ENCODE peak calls at places on chromosomes 11 and 22, in ten cellular contexts. C is naive B cell, G is EH, R is endothelial cell, N is PC-9, L is ureter, D is epithelial cell of esophagus, J is neural progenitor cell, P is ELF-1, A is astrocyte of the cerebellum. E is an unnamed sample.

GRCh38 chr11:2187267-2187707 is 15.7 kb upstream of the TH start:
- DNase-seq in G (no peak), P (no peak), A (no peak), N (no peak), D (no peak), R (no peak), J (no peak), L (no peak), C (no peak), E (no peak)

GRCh38 chr11:117985953-117986887 is at the start of gene IL10RA:
- DNase-seq in N (no peak), J (peak; percentile 94), L (peak; percentile 79), P (peak; percentile 92), C (peak; percentile 88), G (peak; percentile 40), R (peak; percentile 76), A (peak; percentile 5), D (peak; percentile 63), E (peak; percentile 96)

GRCh38 chr22:41369089-41369745 is 12.5 kb upstream of the TEF start:
- DNase-seq in D (no peak), C (no peak), P (no peak), N (no peak), A (no peak), J (no peak), G (no peak), L (no peak), R (no peak), E (no peak)

GRCh38 chr11:117000741-117001096 is 97.5 kb downstream of the SIK3 start:
- DNase-seq in J (no peak), C (no peak), L (no peak), D (peak; percentile 61), N (no peak), G (no peak), A (no peak), P (no peak), R (no peak), E (no peak)

GRCh38 chr22:40121463-40121862 is 56.3 kb upstream of the TNRC6B start:
- DNase-seq in N (no peak), D (no peak), P (no peak), R (no peak), L (no peak), A (no peak), G (no peak), J (no peak), C (no peak), E (no peak)

GRCh38 chr22:40487663-40488249 is 117.4 kb downstream of the SGSM3 start:
- DNase-seq in N (peak; percentile 52), D (peak; percentile 55), A (no peak), C (peak; percentile 29), G (peak; percentile 50), L (no peak), R (no peak), P (no peak), J (no peak), E (peak; percentile 20)

GRCh38 chr11:86251285-86251830 is 6.8 kb downstream of the EED start:
- DNase-seq in J (no peak), P (no peak), A (no peak), D (no peak), C (no peak), G (peak; percentile 16), N (no peak), R (no peak), L (no peak), E (no peak)

GRCh38 chr11:76408171-76408965 is 27.2 kb downstream of the GVQW3 start:
- DNase-seq in R (no peak), D (no peak), J (no peak), C (no peak), L (no peak), P (no peak), N (no peak), A (no peak), G (peak; percentile 13), E (no peak)

GRCh38 chr11:76630600-76630999 is 39.9 kb downstream of the LRRC32 start:
- DNase-seq in P (no peak), N (no peak), G (no peak), R (no peak), A (no peak), L (no peak), C (no peak), J (no peak), D (no peak), E (no peak)

GRCh38 chr22:43396934-43397457 is 14.8 kb upstream of the MPPED1 start:
- DNase-seq in N (no peak), D (no peak), P (no peak), C (no peak), L (no peak), J (no peak), A (no peak), R (no peak), G (no peak), E (no peak)